ENCODE peak calls at places on chromosome 14, in four cellular contexts. X is K562, H is HCT116, O is HepG2. V is an unnamed sample.

GRCh38 chr14:71140157-71140556 is 232.9 kb downstream of the PCNX1 start:
- DNase-seq in H (no peak), O (no peak), X (no peak), V (no peak)

GRCh38 chr14:31405599-31406251 is 14.6 kb downstream of the HEATR5A start:
- DNase-seq in O (no peak), H (no peak), X (no peak), V (no peak)

GRCh38 chr14:22412936-22413411 is 176.1 kb downstream of the DAD1 start:
- DNase-seq in H (no peak), X (no peak), O (no peak), V (no peak)

GRCh38 chr14:23335623-23336022 is 14.4 kb downstream of the PABPN1 start:
- DNase-seq in X (no peak), O (no peak), H (no peak), V (no peak)

GRCh38 chr14:60958146-60958545 is 22.7 kb downstream of the TRMT5 start:
- DNase-seq in O (no peak), X (no peak), H (no peak), V (no peak)

GRCh38 chr14:93582516-93582915 is 151.8 kb downstream of the UNC79 start:
- DNase-seq in O (no peak), H (no peak), X (no peak), V (no peak)

GRCh38 chr14:52251724-52252123 is 15.8 kb upstream of the PTGDR start:
- DNase-seq in X (no peak), O (no peak), H (no peak), V (no peak)

GRCh38 chr14:105448706-105449111 is 25.9 kb upstream of the CRIP2 start:
- DNase-seq in O (peak), H (no peak), X (peak), V (peak)

GRCh38 chr14:21382886-21383847 is 652 bp downstream of the SUPT16H start:
- DNase-seq in X (peak), H (no peak), O (peak), V (peak)
- TF ChIP-seq ELF1 in X (no peak), H (no peak), O (no peak), V (no peak)

GRCh38 chr14:35351497-35351896 is 53.1 kb downstream of the NFKBIA start:
- DNase-seq in O (no peak), H (no peak), X (no peak), V (no peak)

GRCh38 chr14:35352274-35353233 is 52.0 kb downstream of the NFKBIA start:
- DNase-seq in X (no peak), O (no peak), H (no peak), V (no peak)

GRCh38 chr14:35353409-35354172 is 51.0 kb downstream of the NFKBIA start:
- DNase-seq in H (no peak), O (peak), X (no peak), V (no peak)

GRCh38 chr14:35349966-35350365 is 54.6 kb downstream of the NFKBIA start:
- DNase-seq in H (no peak), X (no peak), O (no peak), V (no peak)

DNA sequence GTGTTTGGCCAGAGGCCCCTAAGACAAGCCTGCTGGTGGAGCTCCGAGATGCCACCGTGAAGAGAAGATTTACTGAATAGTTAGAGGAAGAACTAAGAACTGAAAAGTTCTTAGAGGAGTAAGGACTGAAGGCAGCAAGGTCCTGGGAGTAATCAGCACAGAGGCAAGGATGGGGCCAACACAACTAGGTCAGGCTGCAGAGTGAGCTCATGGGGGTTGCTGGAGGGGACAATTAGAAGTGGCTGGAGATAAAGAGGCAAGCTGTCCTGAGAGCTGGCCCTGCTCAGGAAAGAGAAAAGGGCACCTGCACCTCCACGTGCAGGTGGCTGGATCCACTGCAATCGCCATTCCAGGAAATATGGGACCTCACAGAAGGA is 52.7 kb downstream of the NFKBIA start:
- DNase-seq in O (no peak), H (no peak), X (no peak), V (no peak)
- TF ChIP-seq JUND in O (no peak), H (no peak), X (no peak), V (no peak)

GRCh38 chr14:83462759-83463158 is 1929.1 kb upstream of the SEL1L start:
- DNase-seq in O (no peak), X (no peak), H (no peak), V (no peak)

GRCh38 chr14:83467811-83468210 is 1934.2 kb upstream of the SEL1L start:
- DNase-seq in X (no peak), H (no peak), O (no peak), V (no peak)

GRCh38 chr14:83463500-83464098 is 1929.9 kb upstream of the SEL1L start:
- DNase-seq in X (peak), O (peak), H (no peak), V (peak)
- TF ChIP-seq ELF1 in X (no peak), O (no peak), H (no peak), V (no peak)

DNA sequence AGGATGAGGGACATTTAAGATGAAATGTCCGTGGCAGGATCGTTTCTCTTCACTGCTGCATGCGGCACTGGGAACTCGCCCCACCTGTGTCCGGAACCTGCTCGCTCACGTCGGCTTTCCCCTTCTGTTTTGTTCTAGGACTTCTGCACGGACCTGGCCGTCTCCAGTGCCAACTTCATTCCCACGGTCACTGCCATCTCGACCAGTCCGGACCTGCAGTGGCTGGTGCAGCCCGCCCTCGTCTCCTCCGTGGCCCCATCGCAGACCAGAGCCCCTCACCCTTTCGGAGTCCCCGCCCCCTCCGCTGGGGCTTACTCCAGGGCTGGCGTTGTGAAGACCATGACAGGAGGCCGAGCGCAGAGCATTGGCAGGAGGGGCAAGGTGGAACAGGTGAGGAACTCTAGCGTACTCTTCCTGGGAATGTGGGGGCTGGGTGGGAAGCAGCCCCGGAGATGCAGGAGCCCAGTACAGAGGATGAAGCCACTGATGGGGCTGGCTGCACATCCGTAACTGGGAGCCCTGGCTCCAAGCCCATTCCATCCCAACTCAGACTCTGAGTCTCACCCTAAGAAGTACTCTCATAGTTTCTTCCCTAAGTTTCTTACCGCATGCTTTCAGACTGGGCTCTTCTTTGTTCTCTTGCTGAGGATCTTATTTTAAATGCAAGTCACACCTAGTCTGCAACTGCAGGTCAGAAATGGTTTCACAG is 1.3 kb downstream of the FOS start:
- DNase-seq in H (no peak), X (no peak), O (no peak), V (peak)
- TF ChIP-seq JUND in H (no peak), X (no peak), O (no peak), V (no peak)

GRCh38 chr14:95218472-95219193 is 61.3 kb upstream of the DICER1 start:
- DNase-seq in H (no peak), O (no peak), X (no peak), V (no peak)
- TF ChIP-seq ELF1 in H (no peak), O (no peak), X (no peak), V (no peak)

V was measured in SK-N-SH.